ENCODE peak calls at places on chromosomes 13 and 19, in eight cellular contexts. Y, U, G, E, S, R, X and C are unnamed samples.

GRCh38 chr13:113413178-113413897 is 40.0 kb downstream of the ADPRHL1 start:
- DNase-seq in Y (no peak), S (no peak), X (no peak), U (no peak), R (no peak), E (no peak), G (no peak), C (no peak)

GRCh38 chr13:27374126-27374613 is 50.2 kb upstream of the GTF3A start:
- DNase-seq in S (no peak), R (no peak), G (no peak), X (no peak), E (no peak), Y (no peak), U (no peak), C (peak)

GRCh38 chr13:28449826-28450773 is 44.8 kb downstream of the FLT1 start:
- DNase-seq in Y (no peak), R (no peak), G (no peak), X (no peak), S (no peak), E (no peak), U (no peak), C (no peak)

GRCh38 chr13:110319774-110320509 is 12.9 kb downstream of the COL4A2 start:
- DNase-seq in R (no peak), Y (no peak), S (no peak), X (no peak), U (no peak), G (no peak), E (no peak), C (no peak)

GRCh38 chr13:76223999-76224398 is 587.9 kb downstream of the LMO7 start:
- DNase-seq in E (no peak), G (no peak), S (no peak), Y (no peak), R (no peak), U (no peak), X (no peak), C (no peak)

GRCh38 chr19:31725051-31725450 is 375.8 kb upstream of the TSHZ3 start:
- DNase-seq in R (no peak), X (no peak), Y (no peak), U (no peak), S (no peak), G (no peak), E (no peak), C (no peak)

GRCh38 chr13:64255988-64256387 is 2840.3 kb upstream of the PCDH20 start:
- DNase-seq in R (no peak), U (no peak), E (no peak), S (no peak), G (no peak), X (no peak), Y (no peak), C (no peak)

GRCh38 chr13:32036131-32036695 is 4.6 kb downstream of the FRY start:
- DNase-seq in R (peak), G (peak), S (no peak), U (no peak), E (no peak), Y (no peak), X (no peak), C (peak)

GRCh38 chr13:28494861-28495585 is at the start of gene FLT1:
- DNase-seq in U (peak), R (peak), X (peak), E (no peak), Y (peak), S (no peak), G (no peak), C (no peak)

GRCh38 chr13:100646030-100646673 is 28.4 kb downstream of the TMTC4 start:
- DNase-seq in U (peak), G (no peak), S (no peak), Y (peak), R (no peak), E (no peak), X (no peak), C (no peak)

GRCh38 chr19:53865918-53866696 is 1.6 kb upstream of the MYADM start:
- DNase-seq in G (no peak), Y (peak), S (peak), X (peak), R (peak), E (no peak), U (peak), C (peak)

GRCh38 chr19:8083141-8083540 is 30.6 kb downstream of the CCL25 start:
- DNase-seq in X (no peak), E (no peak), Y (no peak), G (no peak), U (no peak), S (no peak), R (no peak), C (no peak)

GRCh38 chr19:34393629-34394028 is 10.6 kb upstream of the PDCD2L start:
- DNase-seq in Y (no peak), X (no peak), G (no peak), S (no peak), U (no peak), R (no peak), E (no peak), C (no peak)

GRCh38 chr13:35994131-35994966 is 136.8 kb downstream of the DCLK1 start:
- DNase-seq in R (no peak), G (no peak), S (no peak), U (no peak), E (peak), Y (no peak), X (peak), C (no peak)

GRCh38 chr19:2149980-2150793 is 1.2 kb downstream of the AP3D1 start:
- DNase-seq in E (no peak), G (no peak), X (peak), U (no peak), Y (peak), R (peak), S (no peak), C (peak)

GRCh38 chr19:20078696-20079095 is 896 bp downstream of the ZNF90 start:
- DNase-seq in X (peak), Y (peak), E (no peak), G (peak), U (no peak), S (no peak), R (peak), C (peak)

GRCh38 chr19:49447485-49448431 is 3.9 kb downstream of the PIH1D1 start:
- DNase-seq in Y (peak), S (no peak), X (peak), U (no peak), G (no peak), E (no peak), R (no peak), C (no peak)

GRCh38 chr19:14322889-14323463 is 58.3 kb upstream of the ADGRE5 start:
- DNase-seq in E (no peak), U (no peak), S (no peak), R (no peak), Y (no peak), G (no peak), X (no peak), C (no peak)

GRCh38 chr13:111184685-111185401 is 69.7 kb downstream of the ARHGEF7 start:
- DNase-seq in Y (no peak), E (no peak), R (no peak), S (no peak), G (no peak), X (no peak), U (no peak), C (peak)

GRCh38 chr19:18287836-18288772 is 6.7 kb upstream of the JUND start:
- DNase-seq in Y (no peak), X (no peak), G (no peak), R (no peak), S (no peak), E (no peak), U (no peak), C (no peak)

GRCh38 chr13:43193789-43194188 is 170.4 kb downstream of the DNAJC15 start:
- DNase-seq in Y (no peak), G (no peak), E (no peak), S (no peak), U (no peak), X (no peak), R (no peak), C (no peak)

GRCh38 chr13:43196750-43197149 is 173.4 kb downstream of the DNAJC15 start:
- DNase-seq in S (no peak), Y (no peak), R (no peak), X (no peak), G (no peak), U (no peak), E (no peak), C (no peak)

GRCh38 chr13:43195112-43195511 is 171.7 kb downstream of the DNAJC15 start:
- DNase-seq in Y (no peak), S (no peak), U (no peak), G (no peak), R (no peak), X (no peak), E (no peak), C (no peak)

GRCh38 chr13:43196171-43196611 is 172.8 kb downstream of the DNAJC15 start:
- DNase-seq in X (peak), U (no peak), R (no peak), E (no peak), G (no peak), S (no peak), Y (peak), C (no peak)

DNA sequence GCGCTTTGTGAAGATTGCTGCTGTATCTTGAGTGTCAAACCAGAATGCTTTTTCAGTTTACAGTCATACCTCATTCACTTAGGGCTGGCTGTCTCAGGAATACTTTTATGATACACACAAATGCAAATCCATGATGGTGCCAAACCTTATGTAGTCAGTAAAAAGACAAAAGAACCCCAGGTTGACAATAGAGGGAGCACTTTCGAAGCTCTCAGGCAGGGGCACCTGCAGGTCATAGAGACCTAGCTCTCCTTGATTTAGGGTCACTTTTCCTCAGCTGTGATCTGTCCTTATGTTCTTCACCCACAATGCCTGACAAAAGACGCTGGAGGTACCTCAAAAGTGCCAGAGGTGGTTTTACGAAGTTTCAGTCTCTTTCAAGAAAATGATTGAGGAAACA is 172.2 kb downstream of the DNAJC15 start:
- DNase-seq in U (no peak), R (no peak), S (no peak), G (no peak), X (no peak), E (no peak), Y (no peak), C (no peak)
- TF ChIP-seq CTCF in U (no peak), R (no peak), S (no peak), G (no peak), X (no peak), E (no peak), Y (peak), C (no peak)

GRCh38 chr13:87855553-87855952 is 184.4 kb downstream of the SLITRK5 start:
- DNase-seq in R (no peak), U (no peak), G (no peak), E (no peak), X (no peak), Y (no peak), S (no peak), C (no peak)

DNA sequence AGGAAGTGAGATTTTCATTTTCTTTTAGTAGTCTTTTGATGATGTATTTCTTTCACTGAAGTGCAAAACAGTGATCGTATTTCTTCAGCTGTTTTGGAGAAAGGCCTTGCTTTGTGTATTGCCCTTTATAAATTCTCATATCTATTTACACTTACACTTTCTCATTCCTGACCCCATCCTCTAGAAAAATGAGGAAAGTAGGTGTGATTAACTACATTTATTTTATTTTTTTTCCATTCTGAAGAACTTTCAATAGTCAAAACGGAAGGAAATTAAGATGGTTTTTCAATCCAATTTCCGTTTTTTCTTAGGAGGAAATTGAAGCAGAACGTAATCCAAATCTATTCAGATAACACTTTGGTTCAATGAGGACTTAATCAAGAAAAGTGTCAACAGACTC is 188.1 kb downstream of the SLITRK5 start:
- DNase-seq in R (no peak), X (no peak), S (no peak), G (no peak), Y (no peak), E (no peak), U (no peak), C (no peak)
- TF ChIP-seq EP300 in R (no peak), X (no peak), S (no peak), G (no peak), Y (no peak), E (no peak), U (no peak), C (no peak)

DNA sequence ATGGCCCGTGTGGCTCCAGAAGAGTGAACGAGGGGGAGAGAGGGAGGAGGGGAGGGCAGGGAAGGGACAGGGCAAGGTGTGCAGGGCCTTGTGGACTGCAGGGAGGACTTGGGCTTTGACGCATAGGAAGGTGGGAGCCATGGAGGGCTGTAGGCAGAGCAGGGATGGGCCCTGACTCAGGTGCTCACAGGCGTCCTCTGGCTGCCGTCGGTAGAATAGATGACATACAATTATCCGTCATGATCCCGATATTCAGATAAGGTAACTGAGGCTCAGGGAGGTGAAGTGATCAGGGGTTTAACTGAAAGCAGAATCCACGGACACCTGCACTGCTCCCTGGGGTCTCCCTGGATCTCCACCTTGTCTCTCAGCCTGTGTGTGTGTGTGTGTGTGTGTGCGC is 3.4 kb downstream of the C3 start:
- DNase-seq in G (no peak), Y (no peak), R (no peak), S (no peak), U (no peak), X (no peak), E (no peak), C (no peak)
- TF ChIP-seq CTCF in G (no peak), Y (peak), R (no peak), S (no peak), U (no peak), X (no peak), E (no peak), C (no peak)

GRCh38 chr13:79786176-79786575 is 305.2 kb downstream of the NDFIP2 start:
- DNase-seq in G (no peak), Y (no peak), E (no peak), R (no peak), U (no peak), X (no peak), S (no peak), C (no peak)

GRCh38 chr13:79779761-79780160 is 298.8 kb downstream of the NDFIP2 start:
- DNase-seq in S (no peak), G (peak), X (no peak), U (no peak), R (peak), E (no peak), Y (no peak), C (peak)

GRCh38 chr13:79780240-79780639 is 299.3 kb downstream of the NDFIP2 start:
- DNase-seq in X (no peak), R (no peak), Y (no peak), E (no peak), G (no peak), U (no peak), S (no peak), C (no peak)

GRCh38 chr13:79781829-79782540 is 301.0 kb downstream of the NDFIP2 start:
- DNase-seq in U (no peak), R (no peak), X (no peak), E (no peak), G (no peak), Y (no peak), S (no peak), C (no peak)

DNA sequence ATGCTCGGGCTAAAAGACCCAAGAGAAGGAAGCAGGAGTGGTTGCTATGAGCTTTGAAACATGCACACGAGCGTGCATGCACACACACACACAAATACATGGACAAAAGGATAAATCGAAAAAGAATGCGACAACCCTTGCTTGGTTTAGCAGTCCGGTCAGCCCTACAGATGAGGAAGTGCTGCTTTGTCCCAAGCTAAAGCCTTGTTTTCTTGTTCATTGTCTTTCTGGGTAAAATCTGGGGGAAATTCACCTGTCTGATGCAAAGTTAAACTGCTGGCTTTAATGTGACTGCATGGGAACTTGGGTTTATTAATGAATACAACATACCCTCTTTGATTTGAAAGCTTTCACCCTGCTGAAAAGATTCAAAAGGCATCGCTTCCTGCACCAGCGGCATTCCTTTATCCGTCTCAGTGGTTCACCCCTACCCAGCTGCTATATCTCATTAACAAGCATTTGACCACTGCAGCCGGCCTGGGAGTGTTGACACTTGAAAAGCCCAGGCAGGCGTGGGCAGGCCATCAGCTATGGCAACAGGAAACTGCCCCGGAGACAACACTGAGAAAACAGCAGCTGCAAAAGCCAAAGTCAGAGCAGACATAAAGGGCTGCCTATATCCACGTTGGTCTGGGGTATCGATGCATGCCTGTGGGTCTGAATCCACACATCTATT is 301.7 kb downstream of the NDFIP2 start:
- DNase-seq in S (no peak), U (peak), X (peak), Y (peak), G (no peak), E (no peak), R (peak), C (no peak)
- TF ChIP-seq EP300 in S (no peak), U (no peak), X (no peak), Y (no peak), G (peak), E (no peak), R (no peak), C (no peak)

GRCh38 chr19:39415111-39416046 is 2.9 kb downstream of the PLEKHG2 start:
- DNase-seq in S (no peak), Y (no peak), U (no peak), G (no peak), X (peak), E (no peak), R (no peak), C (no peak)
- TF ChIP-seq CTCF in S (no peak), Y (peak), U (no peak), G (no peak), X (no peak), E (peak), R (no peak), C (no peak)

GRCh38 chr19:33236696-33237390 is 11.2 kb upstream of the SLC7A10 start:
- DNase-seq in E (no peak), U (no peak), S (no peak), R (no peak), Y (peak), X (no peak), G (no peak), C (no peak)

GRCh38 chr19:33240181-33240771 is 14.6 kb upstream of the SLC7A10 start:
- DNase-seq in U (no peak), G (no peak), Y (peak), X (no peak), S (no peak), E (no peak), R (no peak), C (no peak)

GRCh38 chr19:33239223-33239975 is 13.7 kb upstream of the SLC7A10 start:
- DNase-seq in G (no peak), R (no peak), E (no peak), S (no peak), X (no peak), Y (peak), U (no peak), C (no peak)

GRCh38 chr19:33241091-33241529 is 15.5 kb upstream of the SLC7A10 start:
- DNase-seq in G (no peak), X (no peak), U (no peak), E (no peak), S (no peak), Y (no peak), R (no peak), C (no peak)

GRCh38 chr19:33238750-33239149 is 13.1 kb upstream of the SLC7A10 start:
- DNase-seq in Y (no peak), R (no peak), E (no peak), U (no peak), S (no peak), G (no peak), X (no peak), C (no peak)
- TF ChIP-seq EP300 in Y (no peak), R (no peak), E (no peak), U (no peak), S (no peak), G (no peak), X (no peak), C (no peak)

DNA sequence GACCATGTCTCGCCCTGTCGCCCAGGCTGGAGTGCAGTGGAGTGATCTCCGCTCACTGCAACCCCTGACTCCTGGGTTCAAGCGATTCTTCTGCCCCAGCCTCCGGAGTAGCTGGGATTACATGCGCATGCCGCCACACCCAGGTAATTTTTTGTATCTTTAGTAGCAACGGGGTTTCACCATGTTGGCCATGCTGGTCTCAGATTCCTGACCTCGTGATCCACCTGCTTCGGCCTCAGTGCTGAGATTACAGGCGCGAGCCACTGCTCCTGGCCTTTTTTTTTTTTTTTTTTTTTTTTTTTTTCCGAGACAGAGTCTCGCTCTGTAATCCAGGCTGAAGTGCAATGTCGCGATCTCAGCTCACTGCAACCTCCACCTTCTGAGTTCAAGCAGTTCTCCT is 4.9 kb upstream of the KEAP1 start:
- DNase-seq in G (no peak), U (no peak), X (no peak), Y (no peak), E (no peak), R (no peak), S (no peak), C (no peak)
- TF ChIP-seq CTCF in G (no peak), U (no peak), X (no peak), Y (no peak), E (no peak), R (no peak), S (no peak), C (no peak)